ENCODE peak calls at places on chromosomes 1 and 21, in ten cellular contexts. L is right lobe of liver; Y is WTC11; Z is Calu3; T is effector memory CD4-positive, alpha-beta T cell; Q is HFFc6; E is stimulated activated CD4-positive, alpha-beta T cell treated with anti-CD3 and anti-CD28 coated beads, Interleukin-12 subunit alpha, Interleukin-12 subunit beta, amount 100 ng/mL, for 4 hours; B is NCI-H1694 treated with DMSO at 0.1 percent for 48 hours; I is uterus; R is GM18507. X is an unnamed sample.
A peak's percentile ranks its signal among the peaks of the same experiment; 100 is the strongest.

GRCh38 chr1:167746013-167746672 is 24.4 kb downstream of the MPZL1 start:
- DNase-seq in T (no peak), Q (no peak), Z (no peak), Y (no peak), B (no peak), R (no peak), E (no peak), I (no peak), L (no peak), X (no peak)

GRCh38 chr1:224052767-224053166 is 61.1 kb upstream of the FBXO28 start:
- DNase-seq in Y (no peak), I (no peak), T (no peak), Z (no peak), Q (peak; percentile 68), L (no peak), R (no peak), E (no peak), B (no peak), X (no peak)

GRCh38 chr21:30234643-30235042 is 18.7 kb upstream of the CLDN8 start:
- DNase-seq in I (no peak), B (no peak), T (no peak), Q (no peak), Y (no peak), L (no peak), R (no peak), Z (no peak), E (no peak), X (no peak)

GRCh38 chr1:202165267-202165941 is 5.0 kb upstream of the PTPN7 start:
- DNase-seq in E (peak; percentile 66), B (no peak), R (no peak), T (no peak), Z (no peak), Q (no peak), I (no peak), Y (no peak), L (no peak), X (no peak)

GRCh38 chr1:197042676-197043341 is 24.3 kb downstream of the F13B start:
- DNase-seq in L (no peak), E (no peak), Z (no peak), I (no peak), R (no peak), Y (no peak), Q (no peak), B (no peak), T (no peak), X (no peak)

GRCh38 chr21:34935452-34935851 is 113.7 kb downstream of the RUNX1 start:
- DNase-seq in T (no peak), L (no peak), Z (no peak), Y (no peak), E (no peak), Q (no peak), R (no peak), I (no peak), B (no peak), X (no peak)

GRCh38 chr1:42931911-42932422 is 26.7 kb downstream of the SLC2A1 start:
- DNase-seq in E (peak; percentile 54), B (no peak), R (peak; percentile 92), I (no peak), Z (peak; percentile 81), L (peak; percentile 68), Q (no peak), T (peak; percentile 74), Y (no peak), X (no peak)

GRCh38 chr1:110393691-110394564 is 3.1 kb upstream of the SLC16A4 start:
- DNase-seq in E (no peak), R (no peak), Z (peak; percentile 24), Y (no peak), B (no peak), T (no peak), L (no peak), Q (peak; percentile 91), I (no peak), X (no peak)

GRCh38 chr1:41773144-41773571 is 145.6 kb downstream of the HIVEP3 start:
- DNase-seq in Z (peak; percentile 8), L (no peak), Y (no peak), T (no peak), Q (peak; percentile 82), I (no peak), R (no peak), E (no peak), B (no peak), X (no peak)

GRCh38 chr1:186498071-186498470 is 37.2 kb upstream of the PDC start:
- DNase-seq in L (no peak), E (no peak), I (no peak), R (no peak), T (no peak), Q (no peak), Z (no peak), B (no peak), Y (no peak), X (no peak)

GRCh38 chr1:27724961-27725373 is 794 bp upstream of the FAM76A start:
- DNase-seq in T (no peak), Z (peak; percentile 2), L (peak; percentile 52), B (no peak), R (no peak), Q (no peak), E (no peak), I (peak; percentile 30), Y (peak; percentile 58), X (peak; percentile 66)

GRCh38 chr1:247096544-247096943 is 7.6 kb downstream of the ZNF669 start:
- DNase-seq in E (no peak), Z (no peak), B (no peak), Y (no peak), R (no peak), L (no peak), Q (no peak), I (no peak), T (no peak), X (no peak)

GRCh38 chr1:156618853-156619581 is at the start of gene HAPLN2:
- DNase-seq in R (no peak), Y (peak; percentile 79), T (no peak), Q (no peak), B (peak; percentile 83), Z (peak; percentile 61), I (no peak), E (no peak), L (no peak), X (peak; percentile 40)

GRCh38 chr21:45736042-45736704 is 92.6 kb downstream of the PCBP3 start:
- DNase-seq in B (no peak), Z (no peak), E (no peak), I (no peak), L (no peak), T (no peak), Q (no peak), R (no peak), Y (no peak), X (no peak)